ENCODE peak calls at places on chromosomes 6 and 20, in nine cellular contexts. One of them, this sample, is unnamed.

GRCh38 chr6:72248621-72249020 is 362.3 kb downstream of the RIMS1 start:
- DNase-seq in pancreas: no peak
- DNase-seq in CD8-positive, alpha-beta T cell: no peak
- DNase-seq in IMR-90: peak
- DNase-seq in astrocyte of the spinal cord: no peak
- DNase-seq in Peyer's patch: no peak
- DNase-seq in choroid plexus epithelial cell: peak
- DNase-seq in GM06990: no peak
- DNase-seq in left lung: no peak
- DNase-seq in this sample: no peak

GRCh38 chr6:56483929-56484328 is 158.8 kb downstream of the DST start:
- DNase-seq in GM06990: no peak
- DNase-seq in Peyer's patch: no peak
- DNase-seq in pancreas: no peak
- DNase-seq in IMR-90: peak
- DNase-seq in left lung: no peak
- DNase-seq in CD8-positive, alpha-beta T cell: no peak
- DNase-seq in astrocyte of the spinal cord: peak
- DNase-seq in choroid plexus epithelial cell: no peak
- DNase-seq in this sample: no peak

GRCh38 chr20:16262594-16262993 is 310.7 kb downstream of the KIF16B start:
- DNase-seq in pancreas: peak
- DNase-seq in IMR-90: no peak
- DNase-seq in astrocyte of the spinal cord: no peak
- DNase-seq in Peyer's patch: no peak
- DNase-seq in CD8-positive, alpha-beta T cell: no peak
- DNase-seq in left lung: no peak
- DNase-seq in GM06990: no peak
- DNase-seq in choroid plexus epithelial cell: peak
- DNase-seq in this sample: no peak

GRCh38 chr6:14797875-14798593 is 447.8 kb upstream of the JARID2 start:
- DNase-seq in GM06990: no peak
- DNase-seq in astrocyte of the spinal cord: no peak
- DNase-seq in IMR-90: no peak
- DNase-seq in CD8-positive, alpha-beta T cell: no peak
- DNase-seq in pancreas: no peak
- DNase-seq in left lung: no peak
- DNase-seq in Peyer's patch: no peak
- DNase-seq in choroid plexus epithelial cell: no peak
- DNase-seq in this sample: no peak

GRCh38 chr20:6269163-6269873 is 146.5 kb upstream of the FERMT1 start:
- DNase-seq in choroid plexus epithelial cell: peak
- DNase-seq in IMR-90: no peak
- DNase-seq in astrocyte of the spinal cord: no peak
- DNase-seq in left lung: no peak
- DNase-seq in pancreas: no peak
- DNase-seq in Peyer's patch: no peak
- DNase-seq in CD8-positive, alpha-beta T cell: no peak
- DNase-seq in GM06990: no peak
- DNase-seq in this sample: no peak

GRCh38 chr6:149694926-149695325 is 23.0 kb downstream of the LATS1 start:
- DNase-seq in pancreas: no peak
- DNase-seq in left lung: no peak
- DNase-seq in GM06990: no peak
- DNase-seq in choroid plexus epithelial cell: no peak
- DNase-seq in CD8-positive, alpha-beta T cell: no peak
- DNase-seq in IMR-90: no peak
- DNase-seq in astrocyte of the spinal cord: no peak
- DNase-seq in Peyer's patch: no peak
- DNase-seq in this sample: no peak

GRCh38 chr6:1832844-1833787 is 223.4 kb downstream of the FOXC1 start:
- DNase-seq in CD8-positive, alpha-beta T cell: no peak
- DNase-seq in GM06990: no peak
- DNase-seq in Peyer's patch: peak
- DNase-seq in astrocyte of the spinal cord: peak
- DNase-seq in left lung: no peak
- DNase-seq in IMR-90: peak
- DNase-seq in pancreas: peak
- DNase-seq in choroid plexus epithelial cell: peak
- DNase-seq in this sample: no peak

GRCh38 chr6:13924949-13925881 is at the start of gene RNF182:
- DNase-seq in choroid plexus epithelial cell: no peak
- DNase-seq in IMR-90: no peak
- DNase-seq in GM06990: no peak
- DNase-seq in pancreas: peak
- DNase-seq in astrocyte of the spinal cord: no peak
- DNase-seq in Peyer's patch: peak
- DNase-seq in left lung: no peak
- DNase-seq in CD8-positive, alpha-beta T cell: no peak
- DNase-seq in this sample: no peak

GRCh38 chr6:170093276-170093657 is 197.6 kb downstream of the DLL1 start:
- DNase-seq in left lung: no peak
- DNase-seq in Peyer's patch: no peak
- DNase-seq in pancreas: no peak
- DNase-seq in astrocyte of the spinal cord: no peak
- DNase-seq in choroid plexus epithelial cell: no peak
- DNase-seq in GM06990: no peak
- DNase-seq in CD8-positive, alpha-beta T cell: no peak
- DNase-seq in IMR-90: no peak
- DNase-seq in this sample: no peak

GRCh38 chr6:35497571-35498406 is 910 bp upstream of the TEAD3 start:
- DNase-seq in choroid plexus epithelial cell: peak
- DNase-seq in left lung: peak
- DNase-seq in Peyer's patch: peak
- DNase-seq in pancreas: peak
- DNase-seq in astrocyte of the spinal cord: peak
- DNase-seq in IMR-90: peak
- DNase-seq in GM06990: peak
- DNase-seq in CD8-positive, alpha-beta T cell: peak
- DNase-seq in this sample: peak

GRCh38 chr6:84349542-84349941 is 122.1 kb upstream of the CEP162 start:
- DNase-seq in GM06990: no peak
- DNase-seq in left lung: no peak
- DNase-seq in CD8-positive, alpha-beta T cell: no peak
- DNase-seq in astrocyte of the spinal cord: no peak
- DNase-seq in choroid plexus epithelial cell: no peak
- DNase-seq in Peyer's patch: no peak
- DNase-seq in IMR-90: no peak
- DNase-seq in pancreas: no peak
- DNase-seq in this sample: no peak

GRCh38 chr6:84348801-84349200 is 121.4 kb upstream of the CEP162 start:
- DNase-seq in CD8-positive, alpha-beta T cell: no peak
- DNase-seq in Peyer's patch: no peak
- DNase-seq in left lung: no peak
- DNase-seq in IMR-90: no peak
- DNase-seq in astrocyte of the spinal cord: no peak
- DNase-seq in pancreas: no peak
- DNase-seq in GM06990: no peak
- DNase-seq in choroid plexus epithelial cell: no peak
- DNase-seq in this sample: no peak

GRCh38 chr6:84344005-84344404 is 116.6 kb upstream of the CEP162 start:
- DNase-seq in pancreas: no peak
- DNase-seq in choroid plexus epithelial cell: no peak
- DNase-seq in GM06990: no peak
- DNase-seq in CD8-positive, alpha-beta T cell: no peak
- DNase-seq in astrocyte of the spinal cord: no peak
- DNase-seq in Peyer's patch: no peak
- DNase-seq in left lung: no peak
- DNase-seq in IMR-90: no peak
- DNase-seq in this sample: no peak

GRCh38 chr6:84350397-84350796 is 123.0 kb upstream of the CEP162 start:
- DNase-seq in GM06990: no peak
- DNase-seq in choroid plexus epithelial cell: peak
- DNase-seq in left lung: no peak
- DNase-seq in astrocyte of the spinal cord: no peak
- DNase-seq in pancreas: no peak
- DNase-seq in IMR-90: no peak
- DNase-seq in Peyer's patch: no peak
- DNase-seq in CD8-positive, alpha-beta T cell: no peak
- DNase-seq in this sample: no peak

GRCh38 chr6:84346372-84346771 is 118.9 kb upstream of the CEP162 start:
- DNase-seq in left lung: no peak
- DNase-seq in GM06990: no peak
- DNase-seq in Peyer's patch: no peak
- DNase-seq in choroid plexus epithelial cell: peak
- DNase-seq in astrocyte of the spinal cord: no peak
- DNase-seq in CD8-positive, alpha-beta T cell: no peak
- DNase-seq in IMR-90: no peak
- DNase-seq in pancreas: no peak
- DNase-seq in this sample: no peak
- TF ChIP-seq CTCF in left lung: no peak
- TF ChIP-seq CTCF in GM06990: no peak
- TF ChIP-seq CTCF in Peyer's patch: no peak
- TF ChIP-seq CTCF in choroid plexus epithelial cell: peak
- TF ChIP-seq CTCF in astrocyte of the spinal cord: no peak
- TF ChIP-seq CTCF in CD8-positive, alpha-beta T cell: no peak
- TF ChIP-seq CTCF in IMR-90: no peak
- TF ChIP-seq CTCF in pancreas: no peak
- TF ChIP-seq CTCF in this sample: peak

DNA sequence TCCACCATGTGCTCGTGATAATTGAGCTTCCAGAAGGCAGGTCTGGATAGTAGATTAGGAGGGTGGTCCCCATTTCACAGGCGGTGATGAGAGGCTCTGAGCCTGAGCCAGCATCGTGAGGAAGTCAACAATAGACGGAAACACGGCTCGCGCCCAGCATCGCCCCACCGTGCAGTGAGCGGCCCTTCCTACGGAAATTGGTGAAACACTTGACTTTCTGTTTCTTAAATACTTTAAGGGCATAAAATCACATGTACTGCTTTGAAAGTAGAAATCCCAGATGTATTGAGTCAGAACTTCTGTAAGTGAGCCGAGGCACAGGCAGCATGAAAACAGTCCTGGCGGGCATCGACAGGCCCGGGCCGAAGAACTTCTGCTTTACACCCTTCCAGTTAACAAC is 4.3 kb upstream of the KIF25 start:
- DNase-seq in left lung: no peak
- DNase-seq in IMR-90: no peak
- DNase-seq in pancreas: no peak
- DNase-seq in CD8-positive, alpha-beta T cell: no peak
- DNase-seq in astrocyte of the spinal cord: no peak
- DNase-seq in GM06990: no peak
- DNase-seq in Peyer's patch: no peak
- DNase-seq in choroid plexus epithelial cell: no peak
- DNase-seq in this sample: no peak
- H3K4me3 ChIP-seq in left lung: no peak
- H3K4me3 ChIP-seq in IMR-90: no peak
- H3K4me3 ChIP-seq in pancreas: no peak
- H3K4me3 ChIP-seq in CD8-positive, alpha-beta T cell: no peak
- H3K4me3 ChIP-seq in astrocyte of the spinal cord: no peak
- H3K4me3 ChIP-seq in GM06990: no peak
- H3K4me3 ChIP-seq in Peyer's patch: no peak
- H3K4me3 ChIP-seq in choroid plexus epithelial cell: no peak
- H3K4me3 ChIP-seq in this sample: no peak

DNA sequence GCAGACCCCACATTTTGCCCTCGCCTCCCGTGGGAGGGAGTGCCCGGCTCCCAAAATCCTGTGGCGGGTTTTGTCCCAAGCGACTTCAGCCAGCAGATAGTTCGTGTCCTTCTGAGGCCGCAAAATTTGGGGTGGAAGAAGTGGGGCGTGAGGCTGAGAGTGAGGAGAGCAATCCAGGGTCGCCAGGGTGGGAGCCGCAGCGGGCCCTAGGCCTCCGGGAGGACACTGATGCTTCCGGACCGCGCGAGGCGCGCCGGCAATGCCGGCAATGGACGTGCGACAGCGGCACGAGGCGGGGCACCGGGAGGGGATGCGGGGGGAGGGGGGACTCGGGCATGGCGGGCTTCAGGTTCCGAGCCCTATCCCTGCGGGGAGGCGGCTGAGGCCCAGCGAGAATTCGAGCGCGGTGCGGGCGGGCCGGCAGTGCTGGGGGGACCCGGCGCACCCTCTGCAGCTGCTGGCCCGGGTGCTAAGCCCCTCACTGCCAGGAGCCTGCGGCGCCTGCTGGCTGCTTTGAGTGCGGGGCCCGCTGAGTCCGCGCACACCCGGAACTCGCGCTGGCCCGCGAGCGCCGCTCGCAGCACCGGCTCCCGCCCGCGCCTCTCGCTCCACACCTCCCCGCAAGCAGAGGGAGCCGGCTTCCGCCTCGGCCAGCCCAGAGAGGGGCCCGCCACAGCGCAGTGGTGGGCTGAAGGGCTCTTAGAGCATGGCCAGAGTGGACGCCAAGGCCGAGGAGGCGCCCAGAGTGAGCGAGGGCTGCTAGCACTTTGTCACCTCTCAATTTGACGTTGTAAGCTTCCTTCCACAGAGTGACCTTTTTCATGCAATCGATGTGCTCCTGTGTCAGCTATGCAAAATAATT is 143.8 kb downstream of the LPA start:
- DNase-seq in astrocyte of the spinal cord: peak
- DNase-seq in choroid plexus epithelial cell: peak
- DNase-seq in Peyer's patch: peak
- DNase-seq in left lung: peak
- DNase-seq in CD8-positive, alpha-beta T cell: peak
- DNase-seq in IMR-90: peak
- DNase-seq in pancreas: peak
- DNase-seq in GM06990: peak
- DNase-seq in this sample: no peak
- TF ChIP-seq CTCF in astrocyte of the spinal cord: no peak
- TF ChIP-seq CTCF in choroid plexus epithelial cell: peak
- TF ChIP-seq CTCF in Peyer's patch: peak
- TF ChIP-seq CTCF in left lung: no peak
- TF ChIP-seq CTCF in CD8-positive, alpha-beta T cell: peak
- TF ChIP-seq CTCF in IMR-90: no peak
- TF ChIP-seq CTCF in pancreas: peak
- TF ChIP-seq CTCF in GM06990: no peak
- TF ChIP-seq CTCF in this sample: no peak

DNA sequence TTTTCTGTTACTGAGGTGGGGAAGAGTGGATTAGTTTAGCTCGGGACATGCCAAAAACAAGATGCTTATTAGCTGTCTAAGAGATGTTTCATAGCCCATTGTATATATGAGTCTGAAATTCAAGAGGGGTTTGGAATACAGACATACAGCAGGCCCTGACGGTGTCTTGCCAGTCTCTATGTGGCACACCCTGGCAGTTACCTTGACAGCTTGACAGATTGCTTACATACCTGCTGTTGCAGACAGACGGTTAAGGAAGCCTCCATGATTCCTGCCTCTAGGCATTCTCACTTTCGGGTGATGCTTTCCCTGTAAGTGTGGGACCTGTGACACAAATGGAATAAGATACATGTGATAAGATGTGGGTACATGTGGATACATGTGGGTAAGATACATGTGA is 95.0 kb downstream of the QRSL1 start:
- DNase-seq in IMR-90: no peak
- DNase-seq in choroid plexus epithelial cell: no peak
- DNase-seq in Peyer's patch: no peak
- DNase-seq in astrocyte of the spinal cord: no peak
- DNase-seq in pancreas: no peak
- DNase-seq in left lung: no peak
- DNase-seq in CD8-positive, alpha-beta T cell: no peak
- DNase-seq in GM06990: no peak
- DNase-seq in this sample: no peak
- H3K4me3 ChIP-seq in IMR-90: no peak
- H3K4me3 ChIP-seq in choroid plexus epithelial cell: no peak
- H3K4me3 ChIP-seq in Peyer's patch: no peak
- H3K4me3 ChIP-seq in astrocyte of the spinal cord: no peak
- H3K4me3 ChIP-seq in pancreas: no peak
- H3K4me3 ChIP-seq in left lung: no peak
- H3K4me3 ChIP-seq in CD8-positive, alpha-beta T cell: no peak
- H3K4me3 ChIP-seq in GM06990: no peak
- H3K4me3 ChIP-seq in this sample: no peak